ENCODE peak calls at places on chromosomes 16 and 17, in six cellular contexts. H is iris pigment epithelial cell, S is psoas muscle, B is SK-MEL-5, C is C1 segment of cervical spinal cord, Z is ACHN. L is an unnamed sample.

GRCh38 chr17:75476274-75476673 is 19.8 kb downstream of the TMEM94 start:
- DNase-seq in C (no peak), Z (no peak), H (no peak), S (no peak), B (no peak), L (peak)

GRCh38 chr16:57544129-57544653 is 1.7 kb downstream of the ADGRG5 start:
- DNase-seq in B (no peak), Z (no peak), C (no peak), S (no peak), H (no peak), L (no peak)

GRCh38 chr16:82748026-82748425 is 121.3 kb downstream of the CDH13 start:
- DNase-seq in B (no peak), Z (no peak), C (no peak), S (peak), H (peak), L (peak)

GRCh38 chr16:12729448-12729847 is 74.2 kb downstream of the CPPED1 start:
- DNase-seq in B (peak), S (no peak), H (peak), Z (no peak), C (no peak), L (peak)

GRCh38 chr16:90044111-90044551 is 24.9 kb upstream of the DBNDD1 start:
- DNase-seq in H (peak), C (no peak), Z (no peak), S (no peak), B (no peak), L (peak)

GRCh38 chr16:64543401-64543800 is 578.5 kb downstream of the CDH11 start:
- DNase-seq in S (no peak), B (no peak), Z (no peak), C (no peak), H (no peak), L (no peak)

GRCh38 chr17:74631468-74632195 is 8.1 kb upstream of the CD300E start:
- DNase-seq in S (no peak), B (no peak), H (no peak), Z (no peak), C (no peak), L (no peak)

GRCh38 chr16:88865742-88866141 is 718 bp downstream of the PABPN1L start:
- DNase-seq in C (no peak), S (no peak), H (no peak), B (no peak), Z (no peak), L (no peak)

GRCh38 chr17:73139296-73139695 is 25.5 kb upstream of the SSTR2 start:
- DNase-seq in H (no peak), S (no peak), Z (no peak), C (no peak), B (no peak), L (no peak)

GRCh38 chr17:35892091-35892637 is 12.0 kb upstream of the CCL5 start:
- DNase-seq in H (peak), S (no peak), Z (no peak), B (no peak), C (no peak), L (no peak)

GRCh38 chr16:86554917-86555762 is at the start of gene MTHFSD:
- DNase-seq in C (peak), H (peak), S (peak), Z (peak), B (peak), L (peak)

GRCh38 chr17:12730931-12731521 is 58.3 kb upstream of the ARHGAP44 start:
- DNase-seq in Z (no peak), C (no peak), B (no peak), H (peak), S (peak), L (peak)

GRCh38 chr17:36464765-36465088 is 21.8 kb upstream of the ZNHIT3 start:
- DNase-seq in B (no peak), H (no peak), Z (no peak), C (no peak), S (no peak), L (no peak)

GRCh38 chr17:44792276-44792675 is 33.5 kb downstream of the ADAM11 start:
- DNase-seq in Z (peak), C (no peak), B (no peak), H (peak), S (no peak), L (peak)

GRCh38 chr16:72050769-72051464 is 3.4 kb upstream of the HP start:
- DNase-seq in B (no peak), C (no peak), H (peak), Z (no peak), S (peak), L (no peak)

GRCh38 chr17:50604470-50604869 is 30.2 kb upstream of the ABCC3 start:
- DNase-seq in H (peak), Z (no peak), S (peak), C (no peak), B (no peak), L (peak)

GRCh38 chr16:23254338-23254737 is 47.8 kb upstream of the SCNN1B start:
- DNase-seq in C (no peak), H (peak), B (no peak), S (no peak), Z (peak), L (peak)

GRCh38 chr17:51354908-51355307 is 94.6 kb downstream of the UTP18 start:
- DNase-seq in C (no peak), H (no peak), S (no peak), Z (no peak), B (no peak), L (no peak)

GRCh38 chr17:19274893-19275292 is 37.7 kb downstream of the EPN2 start:
- DNase-seq in H (no peak), C (no peak), Z (no peak), S (no peak), B (no peak), L (peak)

L was measured in astrocyte of the spinal cord.